ENCODE peak calls at places on chromosomes 7 and 10, in five cellular contexts. One of them, this sample, is unnamed.

GRCh38 chr10:43140414-43140813 is 2.2 kb downstream of the CSGALNACT2 start:
- DNase-seq in neuronal stem cell: no peak
- DNase-seq in foreskin keratinocyte: peak; percentile 82
- DNase-seq in suprapubic skin: no peak
- DNase-seq in CD8-positive, alpha-beta T cell: no peak
- DNase-seq in this sample: peak; percentile 95

GRCh38 chr7:82319674-82320118 is 123.9 kb downstream of the CACNA2D1 start:
- DNase-seq in neuronal stem cell: no peak
- DNase-seq in foreskin keratinocyte: no peak
- DNase-seq in suprapubic skin: peak; percentile 76
- DNase-seq in CD8-positive, alpha-beta T cell: no peak
- DNase-seq in this sample: no peak

GRCh38 chr10:69100136-69100872 is 12.4 kb downstream of the SRGN start:
- DNase-seq in neuronal stem cell: no peak
- DNase-seq in foreskin keratinocyte: no peak
- DNase-seq in suprapubic skin: no peak
- DNase-seq in CD8-positive, alpha-beta T cell: no peak
- DNase-seq in this sample: no peak

GRCh38 chr10:46995234-46995633 is 84.0 kb downstream of the PTPN20 start:
- DNase-seq in neuronal stem cell: no peak
- DNase-seq in foreskin keratinocyte: no peak
- DNase-seq in suprapubic skin: no peak
- DNase-seq in CD8-positive, alpha-beta T cell: no peak
- DNase-seq in this sample: no peak

GRCh38 chr10:69056536-69057260 is 31.2 kb upstream of the SRGN start:
- DNase-seq in neuronal stem cell: no peak
- DNase-seq in foreskin keratinocyte: no peak
- DNase-seq in suprapubic skin: no peak
- DNase-seq in CD8-positive, alpha-beta T cell: no peak
- DNase-seq in this sample: no peak

GRCh38 chr10:987635-987905 is 664 bp upstream of the GTPBP4 start:
- DNase-seq in neuronal stem cell: no peak
- DNase-seq in foreskin keratinocyte: no peak
- DNase-seq in suprapubic skin: no peak
- DNase-seq in CD8-positive, alpha-beta T cell: no peak
- DNase-seq in this sample: no peak

GRCh38 chr10:103712898-103713498 is 142.4 kb downstream of the SH3PXD2A start:
- DNase-seq in neuronal stem cell: peak; percentile 82
- DNase-seq in foreskin keratinocyte: no peak
- DNase-seq in suprapubic skin: peak; percentile 89
- DNase-seq in CD8-positive, alpha-beta T cell: peak; percentile 84
- DNase-seq in this sample: no peak

GRCh38 chr7:55973747-55974250 is 9.4 kb downstream of the NIPSNAP2 start:
- DNase-seq in neuronal stem cell: no peak
- DNase-seq in foreskin keratinocyte: no peak
- DNase-seq in suprapubic skin: no peak
- DNase-seq in CD8-positive, alpha-beta T cell: no peak
- DNase-seq in this sample: no peak

GRCh38 chr10:14782691-14783363 is 8.1 kb upstream of the FAM107B start:
- DNase-seq in neuronal stem cell: no peak
- DNase-seq in foreskin keratinocyte: peak; percentile 47
- DNase-seq in suprapubic skin: no peak
- DNase-seq in CD8-positive, alpha-beta T cell: no peak
- DNase-seq in this sample: no peak

GRCh38 chr7:28956608-28957063 is 1.5 kb downstream of the TRIL start:
- DNase-seq in neuronal stem cell: peak; percentile 75
- DNase-seq in foreskin keratinocyte: peak; percentile 33
- DNase-seq in suprapubic skin: peak; percentile 78
- DNase-seq in CD8-positive, alpha-beta T cell: no peak
- DNase-seq in this sample: no peak

GRCh38 chr10:131960631-131961046 is 21.1 kb downstream of the BNIP3 start:
- DNase-seq in neuronal stem cell: no peak
- DNase-seq in foreskin keratinocyte: no peak
- DNase-seq in suprapubic skin: no peak
- DNase-seq in CD8-positive, alpha-beta T cell: no peak
- DNase-seq in this sample: no peak

GRCh38 chr7:97116308-97116707 is 1.2 kb upstream of the SDHAF3 start:
- DNase-seq in neuronal stem cell: no peak
- DNase-seq in foreskin keratinocyte: no peak
- DNase-seq in suprapubic skin: no peak
- DNase-seq in CD8-positive, alpha-beta T cell: no peak
- DNase-seq in this sample: no peak

GRCh38 chr7:114414151-114415053 is at the start of gene FOXP2:
- DNase-seq in neuronal stem cell: no peak
- DNase-seq in foreskin keratinocyte: peak; percentile 54
- DNase-seq in suprapubic skin: no peak
- DNase-seq in CD8-positive, alpha-beta T cell: no peak
- DNase-seq in this sample: no peak

GRCh38 chr10:94546058-94546595 is 539 bp downstream of the HELLS start:
- DNase-seq in neuronal stem cell: no peak
- DNase-seq in foreskin keratinocyte: peak; percentile 16
- DNase-seq in suprapubic skin: no peak
- DNase-seq in CD8-positive, alpha-beta T cell: no peak
- DNase-seq in this sample: no peak

GRCh38 chr7:7182156-7183060 is at the start of gene C1GALT1:
- DNase-seq in neuronal stem cell: peak; percentile 96
- DNase-seq in foreskin keratinocyte: peak; percentile 84
- DNase-seq in suprapubic skin: peak; percentile 98
- DNase-seq in CD8-positive, alpha-beta T cell: peak; percentile 97
- DNase-seq in this sample: peak; percentile 88

GRCh38 chr7:7185382-7185989 is 3.1 kb downstream of the C1GALT1 start:
- DNase-seq in neuronal stem cell: no peak
- DNase-seq in foreskin keratinocyte: no peak
- DNase-seq in suprapubic skin: no peak
- DNase-seq in CD8-positive, alpha-beta T cell: no peak
- DNase-seq in this sample: no peak

GRCh38 chr7:7183061-7183832 is 903 bp downstream of the C1GALT1 start:
- DNase-seq in neuronal stem cell: no peak
- DNase-seq in foreskin keratinocyte: no peak
- DNase-seq in suprapubic skin: peak; percentile 68
- DNase-seq in CD8-positive, alpha-beta T cell: peak; percentile 53
- DNase-seq in this sample: no peak

GRCh38 chr7:7181519-7182155 is 707 bp upstream of the C1GALT1 start:
- DNase-seq in neuronal stem cell: peak; percentile 24
- DNase-seq in foreskin keratinocyte: no peak
- DNase-seq in suprapubic skin: no peak
- DNase-seq in CD8-positive, alpha-beta T cell: peak; percentile 58
- DNase-seq in this sample: no peak

GRCh38 chr7:7183833-7184463 is 1.6 kb downstream of the C1GALT1 start:
- DNase-seq in neuronal stem cell: no peak
- DNase-seq in foreskin keratinocyte: no peak
- DNase-seq in suprapubic skin: no peak
- DNase-seq in CD8-positive, alpha-beta T cell: no peak
- DNase-seq in this sample: no peak
- H3K27ac ChIP-seq in neuronal stem cell: no peak overlapping the region
- H3K27ac ChIP-seq in foreskin keratinocyte: peak overlapping the region; percentile 71
- H3K27ac ChIP-seq in suprapubic skin: no peak overlapping the region
- H3K27ac ChIP-seq in CD8-positive, alpha-beta T cell: no peak overlapping the region
- H3K27ac ChIP-seq in this sample: peak overlapping the region; percentile 95

DNA sequence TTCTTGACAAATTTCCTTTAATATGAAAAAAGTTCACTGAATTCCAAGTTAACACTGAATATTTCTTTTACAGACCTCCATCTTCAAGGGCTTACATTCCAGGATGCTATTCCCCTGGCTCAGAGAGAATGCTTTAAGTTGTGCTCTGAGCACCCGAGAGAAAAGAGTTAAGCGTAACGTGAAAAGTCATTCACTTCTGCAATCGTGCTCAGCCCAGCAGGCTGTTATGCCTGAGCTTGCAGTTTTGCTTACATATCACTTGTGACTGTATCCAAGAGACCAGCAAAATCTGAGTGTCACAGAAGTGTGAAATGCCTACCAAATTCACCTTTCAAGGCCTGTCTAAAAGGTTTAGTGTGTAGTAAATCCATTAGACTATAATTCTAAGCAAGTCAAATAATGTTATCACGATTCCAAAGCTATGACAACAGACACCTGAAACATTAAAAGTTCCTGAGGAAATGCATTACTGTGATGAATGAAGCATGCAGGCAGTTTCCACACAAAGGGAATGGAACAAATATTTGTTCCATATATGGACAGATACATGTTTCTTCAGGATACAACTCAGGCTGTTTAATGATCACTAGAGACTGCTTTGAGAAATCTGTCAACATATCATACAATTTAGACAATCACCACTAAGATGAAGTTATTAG is 20.1 kb downstream of the ITGB1 start:
- DNase-seq in neuronal stem cell: no peak
- DNase-seq in foreskin keratinocyte: no peak
- DNase-seq in suprapubic skin: no peak
- DNase-seq in CD8-positive, alpha-beta T cell: no peak
- DNase-seq in this sample: no peak
- H3K27ac ChIP-seq in neuronal stem cell: no peak overlapping the region
- H3K27ac ChIP-seq in foreskin keratinocyte: no peak overlapping the region
- H3K27ac ChIP-seq in suprapubic skin: peak overlapping the region; percentile 70
- H3K27ac ChIP-seq in CD8-positive, alpha-beta T cell: no peak overlapping the region
- H3K27ac ChIP-seq in this sample: peak overlapping the region; percentile 63

GRCh38 chr7:17523813-17524741 is 225.6 kb downstream of the AHR start:
- DNase-seq in neuronal stem cell: no peak
- DNase-seq in foreskin keratinocyte: peak; percentile 47
- DNase-seq in suprapubic skin: peak; percentile 80
- DNase-seq in CD8-positive, alpha-beta T cell: no peak
- DNase-seq in this sample: peak; percentile 91

GRCh38 chr7:17516768-17517167 is 218.3 kb downstream of the AHR start:
- DNase-seq in neuronal stem cell: no peak
- DNase-seq in foreskin keratinocyte: no peak
- DNase-seq in suprapubic skin: no peak
- DNase-seq in CD8-positive, alpha-beta T cell: no peak
- DNase-seq in this sample: no peak

GRCh38 chr7:17520941-17521340 is 222.5 kb downstream of the AHR start:
- DNase-seq in neuronal stem cell: no peak
- DNase-seq in foreskin keratinocyte: no peak
- DNase-seq in suprapubic skin: no peak
- DNase-seq in CD8-positive, alpha-beta T cell: no peak
- DNase-seq in this sample: no peak

GRCh38 chr7:17524746-17525145 is 226.3 kb downstream of the AHR start:
- DNase-seq in neuronal stem cell: no peak
- DNase-seq in foreskin keratinocyte: no peak
- DNase-seq in suprapubic skin: no peak
- DNase-seq in CD8-positive, alpha-beta T cell: no peak
- DNase-seq in this sample: no peak

DNA sequence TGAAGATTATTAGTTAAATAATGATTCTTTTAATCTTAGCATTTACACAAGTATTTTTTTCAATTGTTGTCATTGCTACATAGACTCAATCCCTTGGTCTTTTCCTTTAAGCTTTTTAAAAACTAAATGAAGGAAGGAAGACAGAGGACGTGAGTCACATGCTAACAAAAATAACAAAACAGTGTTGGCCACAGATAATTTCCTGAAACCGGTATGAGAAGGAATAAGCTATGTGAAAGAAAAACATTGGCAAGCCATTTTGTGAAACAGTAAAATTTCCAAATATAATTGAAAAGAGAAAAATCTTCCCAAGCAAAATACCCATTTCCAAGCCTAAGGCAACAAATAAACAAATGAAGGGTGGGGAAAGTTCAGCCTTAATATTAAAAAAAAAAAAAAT is 223.0 kb downstream of the AHR start:
- DNase-seq in neuronal stem cell: no peak
- DNase-seq in foreskin keratinocyte: no peak
- DNase-seq in suprapubic skin: no peak
- DNase-seq in CD8-positive, alpha-beta T cell: no peak
- DNase-seq in this sample: no peak
- H3K27ac ChIP-seq in neuronal stem cell: no peak overlapping the region
- H3K27ac ChIP-seq in foreskin keratinocyte: peak overlapping the region; percentile 65
- H3K27ac ChIP-seq in suprapubic skin: peak overlapping the region; percentile 34
- H3K27ac ChIP-seq in CD8-positive, alpha-beta T cell: no peak overlapping the region
- H3K27ac ChIP-seq in this sample: peak overlapping the region; percentile 70

GRCh38 chr7:37336259-37336658 is 112.4 kb downstream of the ELMO1 start:
- DNase-seq in neuronal stem cell: no peak
- DNase-seq in foreskin keratinocyte: no peak
- DNase-seq in suprapubic skin: no peak
- DNase-seq in CD8-positive, alpha-beta T cell: no peak
- DNase-seq in this sample: no peak
- H3K27ac ChIP-seq in neuronal stem cell: no peak overlapping the region
- H3K27ac ChIP-seq in foreskin keratinocyte: no peak overlapping the region
- H3K27ac ChIP-seq in suprapubic skin: no peak overlapping the region
- H3K27ac ChIP-seq in CD8-positive, alpha-beta T cell: no peak overlapping the region
- H3K27ac ChIP-seq in this sample: no peak overlapping the region

GRCh38 chr7:139673762-139674161 is 104.0 kb downstream of the HIPK2 start:
- DNase-seq in neuronal stem cell: no peak
- DNase-seq in foreskin keratinocyte: no peak
- DNase-seq in suprapubic skin: no peak
- DNase-seq in CD8-positive, alpha-beta T cell: no peak
- DNase-seq in this sample: no peak
- H3K27ac ChIP-seq in neuronal stem cell: no peak overlapping the region
- H3K27ac ChIP-seq in foreskin keratinocyte: no peak overlapping the region
- H3K27ac ChIP-seq in suprapubic skin: no peak overlapping the region
- H3K27ac ChIP-seq in CD8-positive, alpha-beta T cell: no peak overlapping the region
- H3K27ac ChIP-seq in this sample: no peak overlapping the region

GRCh38 chr7:516606-517456 is 2.8 kb downstream of the PDGFA start:
- DNase-seq in neuronal stem cell: peak; percentile 42
- DNase-seq in foreskin keratinocyte: no peak
- DNase-seq in suprapubic skin: no peak
- DNase-seq in CD8-positive, alpha-beta T cell: no peak
- DNase-seq in this sample: no peak

GRCh38 chr7:517848-518629 is 1.6 kb downstream of the PDGFA start:
- DNase-seq in neuronal stem cell: peak; percentile 35
- DNase-seq in foreskin keratinocyte: no peak
- DNase-seq in suprapubic skin: no peak
- DNase-seq in CD8-positive, alpha-beta T cell: no peak
- DNase-seq in this sample: no peak

GRCh38 chr7:515628-516027 is 4.0 kb downstream of the PDGFA start:
- DNase-seq in neuronal stem cell: no peak
- DNase-seq in foreskin keratinocyte: no peak
- DNase-seq in suprapubic skin: no peak
- DNase-seq in CD8-positive, alpha-beta T cell: no peak
- DNase-seq in this sample: no peak

GRCh38 chr7:514651-515598 is 4.7 kb downstream of the PDGFA start:
- DNase-seq in neuronal stem cell: peak; percentile 24
- DNase-seq in foreskin keratinocyte: no peak
- DNase-seq in suprapubic skin: no peak
- DNase-seq in CD8-positive, alpha-beta T cell: no peak
- DNase-seq in this sample: no peak

GRCh38 chr7:516216-516605 is 3.4 kb downstream of the PDGFA start:
- DNase-seq in neuronal stem cell: no peak
- DNase-seq in foreskin keratinocyte: no peak
- DNase-seq in suprapubic skin: no peak
- DNase-seq in CD8-positive, alpha-beta T cell: no peak
- DNase-seq in this sample: no peak
- H3K27ac ChIP-seq in neuronal stem cell: no peak overlapping the region
- H3K27ac ChIP-seq in foreskin keratinocyte: no peak overlapping the region
- H3K27ac ChIP-seq in suprapubic skin: peak overlapping the region; percentile 76
- H3K27ac ChIP-seq in CD8-positive, alpha-beta T cell: no peak overlapping the region
- H3K27ac ChIP-seq in this sample: peak overlapping the region; percentile 80

GRCh38 chr7:149460493-149461330 is at the start of gene ZNF777:
- DNase-seq in neuronal stem cell: peak; percentile 71
- DNase-seq in foreskin keratinocyte: peak; percentile 62
- DNase-seq in suprapubic skin: peak; percentile 88
- DNase-seq in CD8-positive, alpha-beta T cell: peak; percentile 81
- DNase-seq in this sample: peak; percentile 49
- H3K27ac ChIP-seq in neuronal stem cell: peak within 1 kb of the TSS; percentile 1
- H3K27ac ChIP-seq in foreskin keratinocyte: peak within 1 kb of the TSS; percentile 45
- H3K27ac ChIP-seq in suprapubic skin: peak within 1 kb of the TSS; percentile 70
- H3K27ac ChIP-seq in CD8-positive, alpha-beta T cell: peak within 1 kb of the TSS; percentile 55
- H3K27ac ChIP-seq in this sample: peak within 1 kb of the TSS; percentile 66